ENCODE peak calls at places on chromosomes 7 and 10, in six cellular contexts. T, D, X, L, Y and F are unnamed samples.
A peak's percentile ranks its signal among the peaks of the same experiment; 100 is the strongest.

GRCh38 chr7:79340212-79340611 is 113.3 kb downstream of the MAGI2 start:
- DNase-seq in T (no peak), D (no peak), X (no peak), L (no peak), Y (no peak), F (no peak)

GRCh38 chr10:11682896-11683295 is 59.3 kb upstream of the ECHDC3 start:
- DNase-seq in T (no peak), D (no peak), X (no peak), L (no peak), Y (peak; percentile 76), F (no peak)

GRCh38 chr7:84746347-84746746 is 440.5 kb downstream of the SEMA3D start:
- DNase-seq in T (no peak), D (no peak), X (no peak), L (peak; percentile 19), Y (no peak), F (peak; percentile 73)

GRCh38 chr10:6729071-6729773 is 149.1 kb upstream of the PRKCQ start:
- DNase-seq in T (peak; percentile 73), D (no peak), X (no peak), L (peak; percentile 77), Y (no peak), F (peak; percentile 83)

GRCh38 chr7:113314594-113314993 is 196.2 kb upstream of the SMIM30 start:
- DNase-seq in T (no peak), D (no peak), X (no peak), L (no peak), Y (no peak), F (no peak)

GRCh38 chr7:150311711-150312110 is 11.4 kb upstream of the LRRC61 start:
- DNase-seq in T (no peak), D (no peak), X (no peak), L (no peak), Y (no peak), F (no peak)

GRCh38 chr7:1947586-1948217 is 277.6 kb downstream of the ELFN1 start:
- DNase-seq in T (no peak), D (no peak), X (no peak), L (no peak), Y (no peak), F (no peak)

GRCh38 chr10:13074562-13075451 is 25.2 kb upstream of the OPTN start:
- DNase-seq in T (no peak), D (peak; percentile 8), X (peak; percentile 68), L (no peak), Y (peak; percentile 92), F (peak; percentile 28)

GRCh38 chr7:45311597-45311996 is 154.0 kb downstream of the RAMP3 start:
- DNase-seq in T (no peak), D (no peak), X (no peak), L (no peak), Y (no peak), F (no peak)

GRCh38 chr10:69428138-69428537 is 11.4 kb upstream of the TACR2 start:
- DNase-seq in T (no peak), D (no peak), X (no peak), L (no peak), Y (no peak), F (no peak)

GRCh38 chr7:38462819-38463218 is 168.4 kb downstream of the AMPH start:
- DNase-seq in T (no peak), D (no peak), X (no peak), L (no peak), Y (peak; percentile 14), F (no peak)

GRCh38 chr10:987635-987905 is 664 bp upstream of the GTPBP4 start:
- DNase-seq in T (no peak), D (no peak), X (peak; percentile 51), L (no peak), Y (no peak), F (no peak)

GRCh38 chr7:127871226-127871625 is 160.0 kb downstream of the LRRC4 start:
- DNase-seq in T (no peak), D (no peak), X (no peak), L (no peak), Y (no peak), F (no peak)

GRCh38 chr10:63573068-63573697 is 52.0 kb downstream of the REEP3 start:
- DNase-seq in T (no peak), D (no peak), X (no peak), L (peak; percentile 44), Y (no peak), F (no peak)